ENCODE peak calls at places on chromosomes 4 and X, in nine cellular contexts. S, O, P, B, J, V, N, R and U are unnamed samples.
A peak's percentile ranks its signal among the peaks of the same experiment; 100 is the strongest.

GRCh38 chrX:18410038-18410437 is 15.4 kb upstream of the CDKL5 start:
- ATAC-seq in S (no peak), O (no peak), P (no peak), B (no peak), J (no peak), V (peak; percentile 51), N (peak; percentile 62), R (no peak), U (no peak)

GRCh38 chr4:184287697-184288255 is 70.1 kb upstream of the ENPP6 start:
- ATAC-seq in S (no peak), O (peak; percentile 63), P (peak; percentile 87), B (peak; percentile 91), J (peak; percentile 91), V (peak; percentile 53), N (peak; percentile 64), R (no peak), U (peak; percentile 66)

GRCh38 chr4:24226667-24227066 is 336.8 kb upstream of the PPARGC1A start:
- ATAC-seq in S (no peak), O (no peak), P (no peak), B (no peak), J (no peak), V (no peak), N (no peak), R (no peak), U (no peak)

GRCh38 chrX:7272301-7272700 is 124.3 kb upstream of the PUDP start:
- ATAC-seq in S (no peak), O (no peak), P (no peak), B (no peak), J (no peak), V (no peak), N (no peak), R (no peak), U (no peak)

GRCh38 chr4:57424231-57424897 is 314.2 kb upstream of the IGFBP7 start:
- ATAC-seq in S (no peak), O (no peak), P (peak; percentile 67), B (peak; percentile 87), J (no peak), V (peak; percentile 53), N (peak; percentile 94), R (no peak), U (peak; percentile 78)

GRCh38 chr4:70426789-70427188 is 29.0 kb downstream of the OPRPN start:
- ATAC-seq in S (no peak), O (no peak), P (no peak), B (no peak), J (no peak), V (no peak), N (no peak), R (no peak), U (no peak)

GRCh38 chr4:126071346-126072333 is 756.9 kb downstream of the FAT4 start:
- ATAC-seq in S (no peak), O (no peak), P (peak; percentile 53), B (peak; percentile 33), J (no peak), V (peak; percentile 75), N (peak; percentile 33), R (no peak), U (no peak)

GRCh38 chr4:176277162-176277904 is 8.3 kb upstream of the ASB5 start:
- ATAC-seq in S (peak; percentile 47), O (peak; percentile 99), P (peak; percentile 93), B (peak; percentile 52), J (peak; percentile 64), V (peak; percentile 63), N (peak; percentile 80), R (no peak), U (peak; percentile 70)

GRCh38 chr4:168362025-168362401 is 43.5 kb upstream of the DDX60 start:
- ATAC-seq in S (no peak), O (no peak), P (no peak), B (no peak), J (no peak), V (no peak), N (no peak), R (no peak), U (no peak)

GRCh38 chr4:141283152-141283551 is 62.5 kb downstream of the ZNF330 start:
- ATAC-seq in S (no peak), O (no peak), P (no peak), B (no peak), J (no peak), V (no peak), N (no peak), R (no peak), U (no peak)

GRCh38 chr4:147328756-147329446 is 152.0 kb upstream of the EDNRA start:
- ATAC-seq in S (no peak), O (no peak), P (no peak), B (no peak), J (no peak), V (no peak), N (no peak), R (no peak), U (no peak)

GRCh38 chr4:56253631-56254241 is 133.6 kb downstream of the AASDH start:
- ATAC-seq in S (no peak), O (no peak), P (no peak), B (no peak), J (no peak), V (no peak), N (no peak), R (no peak), U (no peak)

GRCh38 chr4:108417923-108418322 is 202.5 kb upstream of the RPL34 start:
- ATAC-seq in S (no peak), O (no peak), P (no peak), B (no peak), J (no peak), V (no peak), N (no peak), R (no peak), U (no peak)

GRCh38 chr4:139647184-139647583 is 18.4 kb upstream of the MGST2 start:
- ATAC-seq in S (no peak), O (no peak), P (no peak), B (peak; percentile 79), J (no peak), V (peak; percentile 9), N (no peak), R (no peak), U (no peak)

GRCh38 chr4:109912706-109913621 is at the start of gene EGF:
- ATAC-seq in S (no peak), O (peak; percentile 67), P (peak; percentile 81), B (no peak), J (peak; percentile 67), V (peak; percentile 76), N (no peak), R (no peak), U (no peak)

GRCh38 chrX:106932960-106933537 is 12.8 kb downstream of the CLDN2 start:
- ATAC-seq in S (no peak), O (no peak), P (peak; percentile 68), B (no peak), J (no peak), V (no peak), N (no peak), R (peak; percentile 24), U (peak; percentile 37)

GRCh38 chr4:110108960-110109359 is 89.5 kb downstream of the ELOVL6 start:
- ATAC-seq in S (no peak), O (no peak), P (no peak), B (no peak), J (no peak), V (no peak), N (no peak), R (no peak), U (no peak)

GRCh38 chr4:150518559-150518958 is 63.4 kb upstream of the MAB21L2 start:
- ATAC-seq in S (peak; percentile 87), O (no peak), P (no peak), B (peak; percentile 63), J (no peak), V (peak; percentile 96), N (peak; percentile 98), R (no peak), U (no peak)